ENCODE peak calls at places on chromosome 22, in seven cellular contexts. J, D, F, L, X, W and V are unnamed samples.

GRCh38 chr22:36399473-36399780 is 11.7 kb upstream of the MYH9 start:
- DNase-seq in D (no peak), X (no peak), F (no peak), L (no peak), W (no peak), J (no peak), V (no peak)

GRCh38 chr22:24514241-24515024 is 19.3 kb downstream of the UPB1 start:
- DNase-seq in D (no peak), X (peak), F (no peak), W (no peak), L (no peak), J (no peak), V (no peak)

GRCh38 chr22:36726007-36726380 is 22.4 kb upstream of the CACNG2 start:
- DNase-seq in X (no peak), J (no peak), W (no peak), L (no peak), D (no peak), F (no peak), V (no peak)

GRCh38 chr22:31870890-31871289 is 73.4 kb upstream of the YWHAH start:
- DNase-seq in F (no peak), X (no peak), D (peak), W (peak), J (no peak), L (no peak), V (peak)

GRCh38 chr22:31425331-31426050 is 26.1 kb downstream of the DRG1 start:
- DNase-seq in F (no peak), X (no peak), J (no peak), L (no peak), D (no peak), W (no peak), V (peak)

GRCh38 chr22:28247667-28248363 is 328.8 kb upstream of the PITPNB start:
- DNase-seq in J (peak), X (no peak), L (no peak), F (peak), D (no peak), W (no peak), V (no peak)

GRCh38 chr22:32020117-32020516 is 22.9 kb upstream of the SLC5A1 start:
- DNase-seq in L (no peak), D (peak), W (peak), F (no peak), J (no peak), X (no peak), V (peak)

GRCh38 chr22:27648853-27649252 is 152.7 kb downstream of the MN1 start:
- DNase-seq in W (no peak), J (no peak), L (no peak), D (no peak), X (no peak), F (no peak), V (no peak)

GRCh38 chr22:30267382-30268302 is 991 bp upstream of the OSM start:
- DNase-seq in D (no peak), X (peak), L (no peak), J (no peak), F (no peak), W (no peak), V (no peak)

GRCh38 chr22:47710135-47710534 is 947.7 kb downstream of the TBC1D22A start:
- DNase-seq in W (no peak), D (no peak), L (no peak), F (no peak), X (no peak), J (no peak), V (no peak)

GRCh38 chr22:35312198-35313059 is 12.7 kb downstream of the TOM1 start:
- DNase-seq in J (no peak), W (peak), F (no peak), D (peak), L (no peak), X (no peak), V (no peak)

GRCh38 chr22:26194877-26195276 is 25.6 kb downstream of the SEZ6L start:
- DNase-seq in J (no peak), D (no peak), W (no peak), F (no peak), X (no peak), L (no peak), V (no peak)

GRCh38 chr22:40383905-40384304 is 13.5 kb downstream of the SGSM3 start:
- DNase-seq in F (no peak), D (peak), W (peak), L (no peak), J (peak), X (no peak), V (peak)

GRCh38 chr22:48143856-48144255 is 1381.4 kb downstream of the TBC1D22A start:
- DNase-seq in D (no peak), L (no peak), X (no peak), F (no peak), W (no peak), J (no peak), V (no peak)

GRCh38 chr22:31262369-31263133 is 29.7 kb downstream of the PIK3IP1 start:
- DNase-seq in L (no peak), W (no peak), X (no peak), J (no peak), D (no peak), F (no peak), V (no peak)

GRCh38 chr22:26045051-26045450 is 124.2 kb upstream of the SEZ6L start:
- DNase-seq in J (no peak), F (no peak), W (no peak), L (no peak), X (no peak), D (no peak), V (no peak)

GRCh38 chr22:40477683-40478348 is 107.4 kb downstream of the SGSM3 start:
- DNase-seq in X (no peak), L (no peak), J (peak), D (no peak), W (no peak), F (no peak), V (no peak)

GRCh38 chr22:21568207-21569075 is 927 bp downstream of the UBE2L3 start:
- DNase-seq in W (peak), L (peak), D (peak), X (no peak), F (peak), J (peak), V (peak)

GRCh38 chr22:32947581-32947980 is 110.6 kb downstream of the SYN3 start:
- DNase-seq in X (no peak), J (no peak), F (no peak), W (no peak), D (no peak), L (no peak), V (no peak)

GRCh38 chr22:35538801-35539321 is 1.8 kb upstream of the RASD2 start:
- DNase-seq in J (peak), D (no peak), L (peak), F (peak), W (peak), X (no peak), V (no peak)

GRCh38 chr22:29078036-29078868 is 5.4 kb downstream of the KREMEN1 start:
- DNase-seq in W (no peak), L (no peak), J (no peak), F (no peak), D (no peak), X (no peak), V (no peak)

GRCh38 chr22:23523746-23524145 is 56.3 kb downstream of the IGLL1 start:
- DNase-seq in W (no peak), D (no peak), L (no peak), X (peak), F (no peak), J (no peak), V (no peak)

GRCh38 chr22:24506802-24507438 is 11.8 kb downstream of the UPB1 start:
- DNase-seq in W (peak), X (peak), F (no peak), L (peak), J (no peak), D (peak), V (peak)

GRCh38 chr22:39453765-39454378 is 2.9 kb upstream of the MGAT3 start:
- DNase-seq in W (no peak), D (peak), J (peak), X (no peak), L (no peak), F (peak), V (no peak)

GRCh38 chr22:40757071-40757470 is 62.1 kb downstream of the SLC25A17 start:
- DNase-seq in J (no peak), L (no peak), X (no peak), D (no peak), F (no peak), W (peak), V (no peak)

GRCh38 chr22:50258361-50259292 is 2.9 kb downstream of the MAPK12 start:
- DNase-seq in W (no peak), F (no peak), X (no peak), L (no peak), D (no peak), J (no peak), V (no peak)
- H3K4me3 ChIP-seq in W (no peak), F (no peak), X (no peak), L (no peak), D (no peak), J (no peak), V (no peak)

GRCh38 chr22:46076651-46077339 is 73.5 kb upstream of the PPARA start:
- DNase-seq in L (no peak), W (peak), X (peak), D (peak), F (no peak), J (no peak), V (peak)
- H3K4me3 ChIP-seq in L (no peak), W (peak), X (peak), D (peak), F (no peak), J (no peak), V (peak)

GRCh38 chr22:42780070-42780540 is 59.4 kb upstream of the A4GALT start:
- DNase-seq in X (no peak), L (peak), F (peak), J (peak), W (peak), D (peak), V (peak)

GRCh38 chr22:42773161-42773560 is 52.5 kb upstream of the A4GALT start:
- DNase-seq in X (no peak), L (peak), F (no peak), D (no peak), J (peak), W (no peak), V (no peak)

GRCh38 chr22:42772647-42773046 is 52.0 kb upstream of the A4GALT start:
- DNase-seq in W (no peak), X (no peak), J (no peak), L (no peak), F (no peak), D (no peak), V (no peak)

DNA sequence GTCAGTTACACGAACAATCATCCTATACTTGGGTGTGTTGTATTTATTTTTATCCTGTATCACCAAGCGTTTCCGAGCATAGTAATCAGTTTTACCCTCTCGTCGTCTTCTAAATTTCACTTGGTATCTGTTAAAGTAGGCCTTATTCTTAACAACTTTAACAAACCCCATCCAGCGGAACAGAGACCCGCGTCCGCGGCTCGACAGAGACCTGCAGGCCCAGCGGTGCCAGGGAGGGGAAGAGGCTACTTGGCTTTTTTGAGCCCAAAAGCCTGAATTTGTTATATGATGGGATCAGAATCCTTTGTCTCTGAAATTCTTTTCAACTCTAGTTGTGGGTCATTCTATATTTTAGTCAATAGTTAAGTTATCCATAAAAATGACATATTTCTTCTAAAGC is 56.5 kb upstream of the A4GALT start:
- DNase-seq in J (no peak), F (no peak), W (no peak), X (no peak), D (no peak), L (no peak), V (no peak)
- H3K4me3 ChIP-seq in J (no peak), F (no peak), W (no peak), X (no peak), D (no peak), L (no peak), V (no peak)

DNA sequence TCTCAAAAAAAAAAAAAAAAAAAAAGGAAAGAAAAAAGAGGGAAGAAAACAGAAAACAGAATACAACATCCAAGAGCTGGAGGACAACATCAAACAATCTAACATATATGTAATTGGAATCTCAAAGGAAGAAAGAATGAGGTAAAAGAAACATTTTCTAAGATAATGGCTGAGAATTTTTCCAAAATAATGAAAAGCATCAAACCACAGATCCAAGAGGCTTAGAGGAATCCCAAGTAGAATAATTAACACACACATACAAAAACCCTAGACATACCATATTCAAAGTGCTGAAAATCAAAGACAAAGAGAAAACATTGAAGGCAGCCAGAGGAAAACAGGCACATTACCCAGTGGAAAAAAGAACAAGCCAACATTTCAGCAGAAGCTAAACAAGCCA is 4.9 kb downstream of the SULT4A1 start:
- DNase-seq in D (no peak), X (no peak), F (no peak), L (no peak), J (no peak), W (no peak), V (no peak)
- H3K4me3 ChIP-seq in D (no peak), X (no peak), F (no peak), L (no peak), J (no peak), W (no peak), V (no peak)

GRCh38 chr22:19764636-19765476 is 4.3 kb downstream of the TBX1 start:
- DNase-seq in J (no peak), X (no peak), L (no peak), D (no peak), W (no peak), F (peak), V (no peak)

GRCh38 chr22:19766235-19766505 is 5.6 kb downstream of the TBX1 start:
- DNase-seq in D (no peak), J (no peak), F (peak), W (no peak), L (no peak), X (no peak), V (no peak)

GRCh38 chr22:19765477-19766234 is 5.1 kb downstream of the TBX1 start:
- DNase-seq in F (peak), X (no peak), J (peak), W (no peak), D (no peak), L (no peak), V (peak)

GRCh38 chr22:19767427-19768380 is 7.1 kb downstream of the TBX1 start:
- DNase-seq in J (peak), F (no peak), W (no peak), L (no peak), D (no peak), X (peak), V (no peak)

DNA sequence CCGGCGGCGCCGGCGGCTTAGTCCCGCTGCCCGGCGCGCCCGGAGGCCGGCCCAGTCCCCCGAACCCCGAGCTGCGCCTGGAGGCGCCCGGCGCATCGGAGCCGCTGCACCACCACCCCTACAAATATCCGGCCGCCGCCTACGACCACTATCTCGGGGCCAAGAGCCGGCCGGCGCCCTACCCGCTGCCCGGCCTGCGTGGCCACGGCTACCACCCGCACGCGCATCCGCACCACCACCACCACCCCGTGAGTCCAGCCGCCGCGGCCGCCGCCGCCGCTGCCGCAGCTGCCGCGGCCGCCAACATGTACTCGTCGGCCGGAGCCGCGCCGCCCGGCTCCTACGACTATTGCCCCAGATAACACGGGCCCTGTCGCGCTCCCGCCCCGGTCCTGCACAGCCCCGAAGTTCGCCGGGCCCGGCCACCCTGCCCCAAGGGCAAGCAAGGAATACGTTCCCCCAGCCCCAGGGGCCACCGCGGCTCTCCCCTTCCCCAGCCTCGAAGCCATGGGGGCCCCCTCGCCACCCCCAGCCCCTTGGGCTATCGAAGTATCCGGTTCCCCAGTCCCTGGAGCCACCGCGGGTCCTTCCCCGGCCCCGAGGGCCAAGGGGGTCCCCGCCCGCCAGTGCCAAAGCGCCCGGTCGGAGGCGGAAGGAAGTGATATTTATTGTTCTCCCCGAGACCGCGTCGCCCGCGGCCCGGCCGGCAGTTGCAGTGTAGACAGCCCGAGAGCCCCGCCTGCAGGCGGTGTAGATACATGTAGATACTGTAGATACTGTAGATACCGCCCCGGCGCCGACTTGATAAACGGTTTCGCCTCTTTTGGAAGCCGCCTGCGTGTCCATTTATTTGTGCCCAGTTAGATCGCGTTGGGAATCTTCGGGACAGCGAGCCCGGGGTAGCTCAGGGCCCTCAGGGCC is 6.2 kb downstream of the TBX1 start:
- DNase-seq in D (no peak), J (peak), L (peak), X (peak), F (peak), W (no peak), V (peak)
- H3K4me3 ChIP-seq in D (no peak), J (no peak), L (no peak), X (no peak), F (peak), W (peak), V (peak)

GRCh38 chr22:18952022-18952421 is 15.9 kb upstream of the PRODH start:
- DNase-seq in F (no peak), L (no peak), D (no peak), J (no peak), X (peak), W (no peak), V (no peak)

GRCh38 chr22:18954333-18954732 is 18.2 kb upstream of the PRODH start:
- DNase-seq in J (peak), L (peak), X (peak), D (peak), W (peak), F (peak), V (peak)

GRCh38 chr22:18950141-18950540 is 14.0 kb upstream of the PRODH start:
- DNase-seq in D (no peak), L (no peak), W (no peak), X (no peak), F (no peak), J (no peak), V (no peak)

GRCh38 chr22:18955696-18956095 is 19.6 kb upstream of the PRODH start:
- DNase-seq in F (no peak), J (no peak), L (no peak), X (peak), D (no peak), W (no peak), V (no peak)

GRCh38 chr22:18954941-18955571 is 19.0 kb upstream of the PRODH start:
- DNase-seq in W (no peak), X (peak), L (no peak), J (no peak), D (no peak), F (no peak), V (no peak)
- H3K4me3 ChIP-seq in W (no peak), X (no peak), L (no peak), J (no peak), D (no peak), F (no peak), V (no peak)

DNA sequence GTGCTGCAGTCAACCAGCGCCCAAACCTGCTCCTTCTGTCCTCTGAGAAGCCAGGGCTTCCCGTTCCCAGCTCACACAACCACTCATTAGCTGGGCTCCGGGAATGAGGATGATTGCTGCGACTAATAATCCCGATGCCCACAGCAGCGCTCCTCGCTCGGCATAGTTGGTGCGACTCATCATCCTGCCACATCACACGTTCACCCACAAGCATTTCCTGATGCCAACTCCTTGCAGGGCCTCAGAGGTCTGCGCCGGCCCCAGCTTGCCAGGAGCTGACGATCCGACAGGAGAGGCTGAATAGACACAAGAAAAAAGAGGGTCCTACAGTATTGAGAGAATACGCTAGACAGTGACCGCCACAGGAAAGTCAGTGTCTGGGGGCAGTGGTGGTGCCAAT is 10.6 kb upstream of the CSNK1E start:
- DNase-seq in J (no peak), D (peak), X (no peak), F (no peak), W (peak), L (no peak), V (peak)
- H3K4me3 ChIP-seq in J (no peak), D (no peak), X (no peak), F (no peak), W (no peak), L (no peak), V (no peak)

DNA sequence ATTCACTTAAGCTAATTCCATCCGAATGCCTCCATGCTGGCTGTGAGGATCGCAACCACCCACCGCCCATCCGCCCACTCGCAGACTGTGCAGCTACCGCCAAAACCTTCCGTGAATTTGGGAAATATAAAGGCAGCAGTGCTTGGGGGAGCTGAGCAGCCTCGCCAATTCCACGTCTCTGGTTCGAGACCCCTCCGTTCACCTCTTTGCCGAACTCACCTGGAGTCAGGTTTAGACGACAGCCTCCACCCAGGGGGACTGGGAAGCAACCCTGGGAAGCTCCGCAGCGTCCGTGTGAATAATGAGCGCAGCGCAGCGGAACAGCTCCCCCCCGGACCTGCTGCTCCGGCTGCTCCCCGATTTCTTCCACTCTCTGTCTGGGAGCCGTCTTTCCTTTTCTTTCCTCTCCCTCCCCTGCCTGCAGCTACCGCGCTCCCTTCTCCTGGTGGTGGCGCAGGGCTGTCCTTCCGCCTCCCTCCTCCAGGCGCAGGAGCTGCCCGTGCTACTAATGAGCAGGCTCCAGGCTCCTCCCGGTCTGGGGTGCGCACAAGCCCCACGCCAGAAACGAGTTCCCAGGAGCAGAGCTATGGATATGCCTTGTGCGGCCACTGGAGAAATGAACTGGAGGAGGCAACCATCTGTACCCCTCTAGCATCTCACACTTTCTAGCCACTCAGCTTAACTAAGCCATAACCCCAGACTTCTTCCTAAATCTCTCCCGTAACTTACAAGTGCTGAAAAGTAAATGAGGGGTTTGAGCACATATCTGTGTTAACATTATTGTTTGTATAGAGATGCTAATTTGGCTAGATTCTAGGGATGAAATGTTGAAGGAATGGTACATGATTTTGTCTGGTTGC is 107.3 kb downstream of the XKR3 start:
- DNase-seq in L (no peak), J (no peak), F (no peak), X (no peak), D (no peak), W (no peak), V (no peak)
- H3K4me3 ChIP-seq in L (no peak), J (no peak), F (no peak), X (peak), D (no peak), W (peak), V (no peak)

GRCh38 chr22:38213319-38214247 is 11.8 kb downstream of the MAFF start:
- DNase-seq in F (no peak), X (no peak), D (no peak), W (no peak), L (peak), J (no peak), V (no peak)
- H3K4me3 ChIP-seq in F (no peak), X (no peak), D (no peak), W (peak), L (peak), J (no peak), V (peak)